ENCODE peak calls at places on chromosomes 6 and 20, in five cellular contexts. D is EL, X is GM04504, W is memory B cell, Q is C1 segment of cervical spinal cord. O is an unnamed sample.

GRCh38 chr20:19886666-19887288 is 128.7 kb downstream of the RIN2 start:
- DNase-seq in D (no peak), Q (no peak), W (no peak), X (no peak), O (peak)

GRCh38 chr6:74873911-74874310 is 331.9 kb downstream of the COL12A1 start:
- DNase-seq in W (no peak), D (no peak), Q (no peak), X (peak), O (no peak)

GRCh38 chr6:143949535-143949934 is 58.5 kb downstream of the PLAGL1 start:
- DNase-seq in W (no peak), D (no peak), X (no peak), Q (no peak), O (no peak)

GRCh38 chr6:51619042-51619799 is 468.2 kb downstream of the PKHD1 start:
- DNase-seq in W (no peak), X (no peak), Q (no peak), D (no peak), O (no peak)

GRCh38 chr20:58700823-58701222 is 8.2 kb downstream of the NPEPL1 start:
- DNase-seq in W (no peak), X (no peak), Q (no peak), D (no peak), O (no peak)

GRCh38 chr6:2449572-2449940 is 204.2 kb upstream of the GMDS start:
- DNase-seq in W (no peak), D (no peak), X (no peak), Q (no peak), O (no peak)

GRCh38 chr20:18632196-18632789 is 44.4 kb downstream of the DTD1 start:
- DNase-seq in W (peak), D (peak), Q (peak), X (no peak), O (peak)

GRCh38 chr6:168450921-168451320 is 9.9 kb downstream of the SMOC2 start:
- DNase-seq in X (no peak), D (no peak), W (no peak), Q (no peak), O (no peak)

GRCh38 chr6:126176266-126176665 is 163.6 kb upstream of the CENPW start:
- DNase-seq in W (no peak), Q (no peak), X (no peak), D (peak), O (no peak)

GRCh38 chr20:5003626-5004025 is 2.3 kb upstream of the SLC23A2 start:
- DNase-seq in W (no peak), D (no peak), Q (no peak), X (no peak), O (no peak)